ENCODE peak calls at places on chromosome 22, in nine cellular contexts. V is ovary; S is astrocyte; Q is testis; Y is heart left ventricle; K is cardiac muscle cell; L is CD4-positive, alpha-beta memory T cell; C is adrenal gland; A is body of pancreas. N is an unnamed sample.

GRCh38 chr22:41574847-41575381 is 14.1 kb downstream of the CSDC2 start:
- DNase-seq in Q (peak; percentile 90), Y (peak; percentile 89), V (peak; percentile 88), L (no peak), A (peak; percentile 51), K (peak; percentile 38), S (no peak), C (peak; percentile 83), N (peak; percentile 96)

GRCh38 chr22:30284172-30284571 is 5.1 kb downstream of the CASTOR1 start:
- DNase-seq in C (no peak), Y (no peak), K (no peak), Q (no peak), A (no peak), S (no peak), L (no peak), V (no peak), N (peak; percentile 64)

GRCh38 chr22:36221799-36222751 is 17.3 kb downstream of the APOL2 start:
- DNase-seq in L (peak; percentile 26), A (peak; percentile 62), S (peak; percentile 40), K (peak; percentile 62), Y (peak; percentile 41), V (peak; percentile 67), Q (peak; percentile 70), C (no peak), N (peak; percentile 78)

GRCh38 chr22:26409705-26410376 is 19.2 kb upstream of the ASPHD2 start:
- DNase-seq in Y (no peak), V (no peak), K (no peak), Q (no peak), L (no peak), C (no peak), A (no peak), S (no peak), N (no peak)

GRCh38 chr22:27879923-27880322 is 39.1 kb downstream of the PITPNB start:
- DNase-seq in A (no peak), V (no peak), L (no peak), S (peak; percentile 31), Y (no peak), K (peak; percentile 68), Q (no peak), C (no peak), N (no peak)

GRCh38 chr22:48756146-48757111 is 1071.2 kb downstream of the BRD1 start:
- DNase-seq in Q (peak; percentile 9), A (no peak), C (no peak), S (no peak), V (peak; percentile 17), L (no peak), Y (no peak), K (no peak), N (no peak)

GRCh38 chr22:31244044-31244942 is 32.2 kb downstream of the LIMK2 start:
- DNase-seq in Y (no peak), Q (no peak), A (no peak), V (no peak), K (peak; percentile 80), C (no peak), L (no peak), S (peak; percentile 97), N (no peak)

GRCh38 chr22:26656896-26657851 is at the start of gene MIAT:
- DNase-seq in L (peak; percentile 60), A (peak; percentile 23), Q (no peak), C (no peak), Y (no peak), V (no peak), S (no peak), K (peak; percentile 10), N (no peak)

GRCh38 chr22:42688241-42688913 is 32.3 kb downstream of the A4GALT start:
- DNase-seq in A (peak; percentile 80), Y (peak; percentile 95), L (no peak), V (peak; percentile 91), S (peak; percentile 94), Q (peak; percentile 89), K (peak; percentile 97), C (peak; percentile 78), N (peak; percentile 94)

DNA sequence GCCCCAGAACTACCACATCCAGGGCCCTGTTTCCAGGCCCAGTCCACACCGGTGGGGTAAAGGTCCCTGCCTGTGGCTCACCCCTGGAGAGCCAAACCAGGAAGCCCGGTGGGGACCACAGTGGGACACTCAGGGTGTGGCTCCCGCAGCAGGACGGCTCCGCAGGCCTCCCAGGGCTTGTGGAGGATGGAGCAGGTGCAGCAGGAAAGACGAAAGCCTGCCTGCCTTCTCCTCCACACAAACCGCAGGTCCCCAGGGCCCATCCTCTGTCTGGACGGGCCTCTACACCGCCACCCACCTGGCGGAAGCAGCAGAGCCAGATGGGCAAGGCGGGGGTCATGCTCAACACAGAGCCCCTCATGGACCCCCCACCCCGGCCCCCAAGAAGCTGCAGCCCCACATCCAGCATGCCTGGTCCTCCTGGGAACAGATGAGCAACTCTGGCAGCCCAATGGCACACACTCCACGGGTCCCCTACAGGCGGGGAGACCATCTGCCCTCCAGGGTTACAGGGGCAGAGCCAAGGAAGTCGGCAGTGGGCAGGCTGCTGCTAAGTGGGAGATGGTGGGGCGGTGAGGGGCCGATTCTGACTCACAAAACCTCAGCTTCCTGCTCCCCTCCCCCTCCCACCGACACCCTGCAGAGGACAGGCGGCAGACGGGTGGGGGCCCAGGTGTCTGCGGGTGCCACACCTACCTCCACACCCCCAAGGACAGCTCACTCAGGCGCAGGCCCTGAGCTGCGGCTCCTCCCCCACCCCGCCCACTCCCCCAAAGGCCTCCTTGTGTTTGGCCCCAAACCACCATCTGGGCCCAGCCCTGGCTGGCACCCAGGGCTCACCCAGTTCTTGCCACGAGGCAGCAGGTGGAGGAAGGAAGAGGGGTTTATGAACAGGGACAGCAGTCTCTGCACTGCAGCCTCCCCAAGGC is 5.2 kb downstream of the SBF1 start:
- DNase-seq in S (peak; percentile 42), Y (no peak), V (no peak), Q (peak; percentile 26), K (peak; percentile 39), L (peak; percentile 97), C (no peak), A (peak; percentile 77), N (peak; percentile 85)
- H3K4me1 ChIP-seq in S (peaks cover 31% of the 10 kb centered on the region), Y (peaks cover 55% of the 10 kb centered on the region), V (peaks cover 27% of the 10 kb centered on the region), Q (peaks cover 19% of the 10 kb centered on the region), K (no peaks in the 10 kb centered on the region), L (peaks cover 58% of the 10 kb centered on the region), C (peaks cover 30% of the 10 kb centered on the region), A (peaks cover 50% of the 10 kb centered on the region), N (peaks cover 13% of the 10 kb centered on the region)

GRCh38 chr22:38631724-38632123 is 24.5 kb downstream of the FAM227A start:
- DNase-seq in Y (no peak), S (no peak), K (no peak), V (no peak), C (no peak), L (no peak), Q (no peak), A (no peak), N (no peak)
- H3K4me3 ChIP-seq in Y (no peak overlapping the region), S (no peak overlapping the region), K (no peak overlapping the region), V (no peak overlapping the region), C (no peak overlapping the region), L (no peak overlapping the region), Q (no peak overlapping the region), A (no peak overlapping the region), N (no peak overlapping the region)

GRCh38 chr22:38317237-38317994 is at the start of gene CSNK1E:
- DNase-seq in C (peak; percentile 81), K (peak; percentile 77), Q (peak; percentile 79), V (peak; percentile 89), A (peak; percentile 85), S (peak; percentile 23), Y (peak; percentile 86), L (peak; percentile 72), N (peak; percentile 93)
- H3K4me1 ChIP-seq in C (peaks cover 32% of the 10 kb centered on the region), K (peaks cover 21% of the 10 kb centered on the region), Q (peaks cover 56% of the 10 kb centered on the region), V (peaks cover 10% of the 10 kb centered on the region), A (peaks cover 50% of the 10 kb centered on the region), S (peaks cover 43% of the 10 kb centered on the region), Y (peaks cover 55% of the 10 kb centered on the region), L (peaks cover 47% of the 10 kb centered on the region), N (peaks cover 26% of the 10 kb centered on the region)

GRCh38 chr22:50529416-50530279 is at the start of gene TYMP:
- DNase-seq in Y (peak; percentile 85), Q (no peak), A (peak; percentile 58), K (no peak), V (no peak), C (peak; percentile 67), L (peak; percentile 56), S (no peak), N (peak; percentile 94)
- H3K4me3 ChIP-seq in Y (peak within 1 kb of the TSS; percentile 48), Q (peak within 1 kb of the TSS; percentile 42), A (no peak within 1 kb of the TSS), K (peak within 1 kb of the TSS; percentile 42), V (peak within 1 kb of the TSS; percentile 37), C (peak within 1 kb of the TSS; percentile 17), L (peak within 1 kb of the TSS; percentile 76), S (peak within 1 kb of the TSS; percentile 23), N (peak within 1 kb of the TSS; percentile 59)

DNA sequence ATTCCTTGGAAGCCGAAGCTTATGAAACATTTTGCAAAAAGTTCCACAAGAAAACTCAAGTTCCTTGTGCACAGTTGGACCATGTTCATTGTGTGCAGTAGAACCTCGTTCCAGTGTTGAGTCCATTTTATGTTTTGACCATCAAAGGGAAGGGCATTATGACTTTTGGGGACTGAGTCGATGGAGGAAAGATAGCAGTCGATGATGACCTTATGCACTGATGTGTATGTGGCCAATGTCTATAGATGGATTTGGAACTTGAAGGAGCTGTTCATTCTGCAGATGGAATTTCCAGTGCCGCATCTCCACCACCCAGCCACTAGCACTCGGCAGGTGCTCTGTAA is 71.5 kb upstream of the IGLL5 start:
- DNase-seq in S (no peak), C (no peak), V (no peak), A (no peak), K (no peak), L (no peak), Q (no peak), Y (no peak), N (no peak)
- H3K4me1 ChIP-seq in S (no peaks in the 10 kb centered on the region), C (no peaks in the 10 kb centered on the region), V (no peaks in the 10 kb centered on the region), A (no peaks in the 10 kb centered on the region), K (no peaks in the 10 kb centered on the region), L (peaks cover 71% of the 10 kb centered on the region), Q (no peaks in the 10 kb centered on the region), Y (peaks cover 35% of the 10 kb centered on the region), N (no peaks in the 10 kb centered on the region)

DNA sequence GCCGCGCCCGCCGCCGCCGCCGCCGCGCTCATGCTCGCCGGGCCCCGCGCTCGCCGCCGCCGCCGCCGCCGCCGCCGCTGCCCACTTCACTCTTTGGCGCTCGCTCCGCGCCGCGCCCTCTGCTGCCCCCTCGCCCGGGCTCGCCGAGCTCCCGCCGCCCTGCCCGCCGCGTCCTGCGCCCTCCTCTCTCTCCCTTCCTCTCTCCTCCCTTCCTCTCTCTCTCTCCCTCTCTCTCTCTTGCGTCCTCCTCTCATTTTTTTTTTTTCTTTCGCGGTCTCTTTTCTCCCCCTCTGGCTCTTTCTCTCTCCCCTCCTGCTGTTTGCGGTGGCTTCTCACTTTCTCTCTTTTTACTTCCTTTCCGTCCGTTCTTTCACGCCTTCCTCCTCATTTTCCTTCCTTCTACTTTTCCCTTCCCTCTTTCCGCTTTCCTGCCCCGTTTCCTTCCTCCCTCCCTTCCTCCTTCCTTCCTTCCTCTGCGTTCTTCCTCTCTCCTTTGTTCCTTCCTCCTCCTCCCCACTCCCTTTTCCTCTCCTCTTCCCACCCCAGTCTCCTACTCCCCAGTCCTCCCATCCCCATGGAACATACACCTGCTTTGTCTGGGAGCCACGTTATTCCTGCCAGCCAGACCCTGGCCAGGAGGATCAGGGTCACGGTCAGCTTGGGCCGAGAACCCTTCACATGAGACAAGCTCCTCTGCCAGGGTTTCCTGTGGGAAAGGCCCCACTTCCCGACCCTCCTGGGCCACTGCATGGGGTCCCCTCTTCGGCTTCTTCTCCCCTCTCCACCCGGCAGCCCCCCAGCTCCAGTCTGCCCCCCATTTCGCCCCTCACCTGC is 19.3 kb upstream of the SHISAL1 start:
- DNase-seq in C (no peak), L (no peak), K (peak; percentile 51), Q (peak; percentile 39), A (peak; percentile 36), V (no peak), S (no peak), Y (peak; percentile 48), N (no peak)
- H3K4me3 ChIP-seq in C (no peak overlapping the region), L (no peak overlapping the region), K (peak overlapping the region; percentile 17), Q (no peak overlapping the region), A (no peak overlapping the region), V (peak overlapping the region; percentile 30), S (no peak overlapping the region), Y (no peak overlapping the region), N (peak overlapping the region; percentile 64)

GRCh38 chr22:17929909-17930308 is 94.5 kb downstream of the MICAL3 start:
- DNase-seq in S (no peak), K (no peak), A (no peak), Q (no peak), V (no peak), Y (no peak), L (no peak), C (no peak), N (no peak)
- H3K4me1 ChIP-seq in S (peaks cover under 1% of the 10 kb centered on the region), K (peaks cover 9% of the 10 kb centered on the region), A (peaks cover 22% of the 10 kb centered on the region), Q (peaks cover 10% of the 10 kb centered on the region), V (peaks cover 14% of the 10 kb centered on the region), Y (peaks cover 3% of the 10 kb centered on the region), L (no peaks in the 10 kb centered on the region), C (peaks cover 16% of the 10 kb centered on the region), N (peaks cover 19% of the 10 kb centered on the region)

N was measured in right cardiac atrium.